ENCODE peak calls at places on chromosomes 5 and 9, in ten cellular contexts. O, J, B, L, G, X, H, R, V and C are unnamed samples.
A peak's percentile ranks its signal among the peaks of the same experiment; 100 is the strongest.

GRCh38 chr9:111456536-111456935 is 27.6 kb downstream of the ECPAS start:
- DNase-seq in O (no peak), J (no peak), B (no peak), L (no peak), G (no peak), X (no peak), H (no peak), R (no peak), V (no peak), C (no peak)

GRCh38 chr9:111094433-111095421 is 56.5 kb upstream of the LPAR1 start:
- DNase-seq in O (peak; percentile 56), J (no peak), B (no peak), L (no peak), G (no peak), X (no peak), H (no peak), R (peak; percentile 15), V (peak; percentile 81), C (peak; percentile 49)

GRCh38 chr9:99167694-99168093 is 54.0 kb downstream of the ALG2 start:
- DNase-seq in O (no peak), J (no peak), B (no peak), L (no peak), G (no peak), X (no peak), H (no peak), R (no peak), V (no peak), C (no peak)

GRCh38 chr5:140145818-140146522 is 20.2 kb downstream of the IGIP start:
- DNase-seq in O (no peak), J (peak; percentile 38), B (no peak), L (peak; percentile 77), G (peak; percentile 40), X (peak; percentile 71), H (peak; percentile 54), R (no peak), V (peak; percentile 62), C (peak; percentile 39)

GRCh38 chr5:147190236-147190815 is 44.5 kb upstream of the STK32A start:
- DNase-seq in O (no peak), J (no peak), B (no peak), L (no peak), G (no peak), X (no peak), H (no peak), R (no peak), V (no peak), C (peak; percentile 85)

GRCh38 chr9:37395229-37395628 is 27.3 kb upstream of the GRHPR start:
- DNase-seq in O (no peak), J (no peak), B (no peak), L (no peak), G (no peak), X (no peak), H (no peak), R (no peak), V (no peak), C (no peak)

GRCh38 chr5:69217154-69217731 is 17.4 kb upstream of the CDK7 start:
- DNase-seq in O (no peak), J (peak; percentile 88), B (no peak), L (peak; percentile 99), G (peak; percentile 96), X (no peak), H (no peak), R (no peak), V (no peak), C (no peak)

GRCh38 chr9:110141118-110141797 is 66.7 kb downstream of the C9orf152 start:
- DNase-seq in O (peak; percentile 98), J (no peak), B (no peak), L (no peak), G (no peak), X (no peak), H (no peak), R (no peak), V (peak; percentile 97), C (no peak)

GRCh38 chr9:32426278-32426939 is 42.0 kb downstream of the ACO1 start:
- DNase-seq in O (peak; percentile 84), J (no peak), B (no peak), L (no peak), G (no peak), X (no peak), H (peak; percentile 30), R (no peak), V (peak; percentile 64), C (peak; percentile 84)

GRCh38 chr9:89756891-89757537 is 152.2 kb downstream of the GADD45G start:
- DNase-seq in O (no peak), J (no peak), B (no peak), L (peak; percentile 71), G (no peak), X (no peak), H (no peak), R (no peak), V (no peak), C (no peak)

GRCh38 chr5:83917261-83917908 is 196.7 kb upstream of the HAPLN1 start:
- DNase-seq in O (no peak), J (no peak), B (no peak), L (no peak), G (no peak), X (no peak), H (no peak), R (no peak), V (no peak), C (no peak)

GRCh38 chr9:136409557-136410455 is 608 bp downstream of the ENTR1 start:
- DNase-seq in O (no peak), J (peak; percentile 15), B (no peak), L (no peak), G (peak; percentile 30), X (no peak), H (no peak), R (no peak), V (peak; percentile 24), C (peak; percentile 19)

GRCh38 chr5:140596364-140596763 is 31.7 kb downstream of the SLC35A4 start:
- DNase-seq in O (no peak), J (no peak), B (no peak), L (no peak), G (no peak), X (no peak), H (no peak), R (no peak), V (no peak), C (peak; percentile 77)

GRCh38 chr9:92665836-92666235 is 4.1 kb downstream of the IPPK start:
- DNase-seq in O (no peak), J (no peak), B (no peak), L (no peak), G (no peak), X (no peak), H (no peak), R (no peak), V (no peak), C (no peak)

GRCh38 chr9:124214116-124214515 is 43.6 kb upstream of the NEK6 start:
- DNase-seq in O (no peak), J (no peak), B (no peak), L (no peak), G (no peak), X (no peak), H (no peak), R (no peak), V (no peak), C (no peak)

GRCh38 chr9:115202960-115203751 is 85.2 kb upstream of the TNC start:
- DNase-seq in O (peak; percentile 46), J (no peak), B (no peak), L (peak; percentile 28), G (no peak), X (no peak), H (no peak), R (no peak), V (peak; percentile 88), C (no peak)

GRCh38 chr9:129626944-129627297 is 958 bp downstream of the NTMT1 start:
- DNase-seq in O (peak; percentile 55), J (no peak), B (no peak), L (no peak), G (no peak), X (no peak), H (no peak), R (no peak), V (peak; percentile 81), C (no peak)

GRCh38 chr9:35079426-35080341 is at the start of gene FANCG:
- DNase-seq in O (peak; percentile 76), J (peak; percentile 74), B (peak; percentile 85), L (peak; percentile 93), G (peak; percentile 77), X (peak; percentile 90), H (peak; percentile 93), R (peak; percentile 89), V (peak; percentile 86), C (peak; percentile 87)

GRCh38 chr5:74255692-74256091 is 384.8 kb downstream of the ENC1 start:
- DNase-seq in O (no peak), J (no peak), B (no peak), L (no peak), G (no peak), X (no peak), H (no peak), R (no peak), V (no peak), C (no peak)

GRCh38 chr5:146548781-146549449 is 32.9 kb upstream of the GPR151 start:
- DNase-seq in O (no peak), J (no peak), B (no peak), L (no peak), G (no peak), X (no peak), H (no peak), R (no peak), V (no peak), C (no peak)

GRCh38 chr9:116149844-116150243 is 3.7 kb upstream of the PAPPA start:
- DNase-seq in O (no peak), J (no peak), B (no peak), L (no peak), G (no peak), X (no peak), H (no peak), R (no peak), V (no peak), C (peak; percentile 24)

GRCh38 chr5:156764572-156764971 is 85.5 kb upstream of the PPP1R2B start:
- DNase-seq in O (no peak), J (no peak), B (no peak), L (no peak), G (no peak), X (no peak), H (no peak), R (no peak), V (no peak), C (no peak)

GRCh38 chr9:115146581-115147021 is 28.6 kb upstream of the TNC start:
- DNase-seq in O (peak; percentile 79), J (no peak), B (no peak), L (no peak), G (no peak), X (peak; percentile 44), H (no peak), R (no peak), V (peak; percentile 92), C (no peak)

GRCh38 chr5:39570418-39571027 is 145.7 kb upstream of the DAB2 start:
- DNase-seq in O (peak; percentile 8), J (no peak), B (no peak), L (no peak), G (no peak), X (no peak), H (no peak), R (no peak), V (peak; percentile 49), C (peak; percentile 65)